ENCODE peak calls at places on chromosomes 11 and 22, in five cellular contexts. W is osteocyte, Z is amniotic stem cell, N is cardiac muscle cell, F is neural crest cell. U is an unnamed sample.

GRCh38 chr11:17525570-17525969 is 18.6 kb downstream of the USH1C start:
- DNase-seq in W (no peak), F (no peak), N (no peak), Z (no peak), U (no peak)

GRCh38 chr22:20140521-20140964 is 8.9 kb downstream of the ZDHHC8 start:
- DNase-seq in W (no peak), Z (no peak), F (no peak), N (no peak), U (no peak)

GRCh38 chr11:82924522-82925224 is 23.1 kb downstream of the DDIAS start:
- DNase-seq in Z (no peak), W (no peak), F (no peak), N (no peak), U (no peak)

GRCh38 chr11:26993965-26994446 is at the start of gene FIBIN:
- DNase-seq in F (no peak), W (peak), Z (peak), N (peak), U (no peak)

GRCh38 chr11:18081551-18081950 is 24.3 kb downstream of the SAAL1 start:
- DNase-seq in Z (no peak), W (no peak), N (no peak), F (no peak), U (no peak)

GRCh38 chr22:44574581-44575343 is 76.7 kb upstream of the RTL6 start:
- DNase-seq in Z (no peak), N (no peak), W (no peak), F (no peak), U (no peak)

GRCh38 chr11:59141673-59142460 is 789 bp upstream of the FAM111A start:
- DNase-seq in W (no peak), Z (peak), F (no peak), N (peak), U (no peak)

GRCh38 chr11:521179-521688 is 14.1 kb downstream of the HRAS start:
- DNase-seq in Z (no peak), F (no peak), W (no peak), N (no peak), U (no peak)

GRCh38 chr11:117384045-117384444 is 56.4 kb downstream of the CEP164 start:
- DNase-seq in Z (peak), N (peak), W (no peak), F (no peak), U (no peak)

GRCh38 chr11:1749787-1750351 is 526 bp downstream of the IFITM10 start:
- DNase-seq in N (peak), F (no peak), W (peak), Z (peak), U (no peak)

GRCh38 chr22:48488611-48489456 is 1338.8 kb downstream of the BRD1 start:
- DNase-seq in Z (no peak), F (peak), N (no peak), W (peak), U (no peak)

GRCh38 chr22:39214383-39215069 is 30.3 kb downstream of the PDGFB start:
- DNase-seq in F (no peak), N (peak), Z (no peak), W (no peak), U (no peak)